ENCODE peak calls at places on chromosome 4, in five cellular contexts. P is left lung, Y is right lobe of liver, R is AG10803, F is tibial nerve. G is an unnamed sample.

GRCh38 chr4:14446311-14446710 is 556.0 kb upstream of the CPEB2 start:
- DNase-seq in Y (no peak), F (no peak), R (no peak), P (no peak), G (peak; percentile 61)

GRCh38 chr4:128061566-128062536 is 739 bp downstream of the LARP1B start:
- DNase-seq in P (peak; percentile 67), F (peak; percentile 22), R (peak; percentile 25), Y (peak; percentile 81), G (peak; percentile 42)

GRCh38 chr4:23932935-23933334 is 43.1 kb upstream of the PPARGC1A start:
- DNase-seq in F (no peak), P (no peak), Y (no peak), R (peak; percentile 62), G (peak; percentile 69)

GRCh38 chr4:76195326-76195725 is 18.3 kb downstream of the SCARB2 start:
- DNase-seq in R (no peak), Y (no peak), P (no peak), F (no peak), G (peak; percentile 53)

GRCh38 chr4:81470456-81471327 is 1.0 kb downstream of the RASGEF1B start:
- DNase-seq in R (no peak), Y (peak; percentile 71), P (peak; percentile 83), F (peak; percentile 29), G (no peak)

GRCh38 chr4:140296335-140296753 is 77.1 kb upstream of the SCOC start:
- DNase-seq in F (peak; percentile 77), Y (no peak), R (peak; percentile 97), P (no peak), G (peak; percentile 78)

GRCh38 chr4:48706741-48707140 is 73.3 kb downstream of the FRYL start:
- DNase-seq in Y (no peak), P (no peak), F (no peak), R (no peak), G (no peak)

GRCh38 chr4:17189322-17189721 is 290.9 kb upstream of the LDB2 start:
- DNase-seq in Y (no peak), R (peak; percentile 82), P (no peak), F (no peak), G (peak; percentile 76)

GRCh38 chr4:2059034-2059725 is at the start of gene NAT8L:
- DNase-seq in R (no peak), F (no peak), Y (peak; percentile 43), P (no peak), G (no peak)

GRCh38 chr4:88967883-88968316 is 89.1 kb downstream of the FAM13A start:
- DNase-seq in Y (no peak), P (no peak), R (no peak), F (no peak), G (no peak)

GRCh38 chr4:164138521-164138920 is 615.4 kb upstream of the SMIM31 start:
- DNase-seq in R (no peak), Y (no peak), F (no peak), P (no peak), G (no peak)

GRCh38 chr4:136900706-136901105 is 631.6 kb downstream of the PCDH18 start:
- DNase-seq in R (no peak), Y (no peak), P (no peak), F (no peak), G (no peak)

GRCh38 chr4:148270600-148270999 is 171.6 kb downstream of the NR3C2 start:
- DNase-seq in R (no peak), Y (no peak), P (no peak), F (no peak), G (no peak)

GRCh38 chr4:139909036-139909435 is 243.4 kb downstream of the MGST2 start:
- DNase-seq in P (no peak), Y (no peak), R (no peak), F (no peak), G (no peak)

GRCh38 chr4:152590179-152591031 is 54.5 kb upstream of the FBXW7 start:
- DNase-seq in P (no peak), R (peak; percentile 96), Y (no peak), F (no peak), G (peak; percentile 90)

GRCh38 chr4:55396305-55397023 is 707 bp downstream of the TMEM165 start:
- DNase-seq in R (peak; percentile 71), P (peak; percentile 66), Y (peak; percentile 75), F (no peak), G (peak; percentile 48)

GRCh38 chr4:78634011-78634664 is 82.6 kb downstream of the ANXA3 start:
- DNase-seq in R (peak; percentile 67), P (no peak), F (peak; percentile 23), Y (no peak), G (no peak)

GRCh38 chr4:157048248-157048647 is 27.7 kb upstream of the GLRB start:
- DNase-seq in F (peak; percentile 27), Y (no peak), P (no peak), R (peak; percentile 94), G (peak; percentile 11)

GRCh38 chr4:114132830-114133229 is 153.4 kb upstream of the ARSJ start:
- DNase-seq in P (no peak), F (no peak), Y (no peak), R (no peak), G (no peak)
- TF ChIP-seq CTCF in P (no peak), F (no peak), Y (no peak), R (peak; percentile 23), G (peak; percentile 28)

DNA sequence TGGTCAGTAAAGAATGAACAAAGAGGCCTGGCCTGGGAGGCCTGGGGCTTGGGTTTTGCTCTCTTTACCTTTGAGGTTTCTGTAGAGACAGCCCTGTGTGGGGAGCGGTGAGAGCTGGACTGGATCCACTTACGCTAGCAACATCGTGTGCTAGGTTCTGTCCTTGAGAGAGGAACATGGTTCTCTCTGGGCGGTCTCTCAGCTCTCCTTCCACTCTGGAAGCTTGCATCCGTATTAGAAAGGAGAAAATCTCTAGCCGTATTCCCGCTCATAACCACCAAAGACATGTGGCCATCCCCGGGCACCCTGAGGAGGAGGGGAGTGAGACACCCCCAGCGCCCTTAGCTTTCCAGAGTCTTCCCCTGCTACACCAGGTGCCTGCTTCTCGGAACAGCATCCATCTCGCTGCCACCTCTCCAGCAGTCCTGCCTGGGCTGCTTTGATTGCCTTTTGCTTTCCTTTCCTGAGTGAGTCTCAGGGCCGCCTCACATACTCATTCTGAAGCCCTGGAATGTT is 1.3 kb downstream of the TADA2B start:
- DNase-seq in R (no peak), P (no peak), Y (no peak), F (no peak), G (no peak)
- H3K4me3 ChIP-seq in R (peak overlapping the region; percentile 90), P (peak overlapping the region; percentile 77), Y (peak overlapping the region; percentile 95), F (peak overlapping the region; percentile 99), G (peak overlapping the region; percentile 83)

GRCh38 chr4:25172964-25173917 is 13.0 kb upstream of the SEPSECS start:
- DNase-seq in Y (no peak), R (peak; percentile 99), P (no peak), F (no peak), G (peak; percentile 98)
- TF ChIP-seq CTCF in Y (peak; percentile 6), R (peak; percentile 23), P (no peak), F (no peak), G (no peak)

DNA sequence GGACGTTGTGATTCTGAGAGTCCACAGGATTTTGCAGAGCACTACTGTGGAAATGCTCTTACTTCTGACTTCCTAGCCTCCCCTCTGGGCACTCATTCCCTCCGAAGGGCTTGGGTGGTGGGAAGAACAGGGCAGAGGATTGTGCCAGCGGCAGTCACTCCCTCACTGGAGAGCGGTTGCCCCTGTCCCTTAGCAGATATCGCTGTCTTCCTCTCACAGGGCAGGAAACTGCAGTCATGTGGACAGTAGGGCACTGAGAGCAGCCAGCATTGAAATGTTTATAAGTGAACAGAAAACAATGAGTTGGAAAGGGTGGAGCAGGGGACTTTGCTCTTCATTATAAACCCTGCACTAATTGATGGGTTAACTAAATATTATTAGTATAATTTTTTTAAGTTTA is 24.7 kb upstream of the SGMS2 start:
- DNase-seq in P (no peak), Y (no peak), R (no peak), F (no peak), G (no peak)
- H3K4me3 ChIP-seq in P (no peak overlapping the region), Y (peak overlapping the region; percentile 24), R (no peak overlapping the region), F (no peak overlapping the region), G (no peak overlapping the region)

GRCh38 chr4:74968456-74969164 is 35.7 kb downstream of the PARM1 start:
- DNase-seq in R (no peak), F (no peak), Y (no peak), P (no peak), G (no peak)

GRCh38 chr4:74967324-74967723 is 34.4 kb downstream of the PARM1 start:
- DNase-seq in R (no peak), F (no peak), P (peak; percentile 47), Y (no peak), G (no peak)

GRCh38 chr4:74975082-74975481 is 42.2 kb downstream of the PARM1 start:
- DNase-seq in F (no peak), R (no peak), P (no peak), Y (no peak), G (no peak)

GRCh38 chr4:74970577-74970976 is 37.7 kb downstream of the PARM1 start:
- DNase-seq in Y (no peak), P (no peak), R (no peak), F (no peak), G (no peak)

GRCh38 chr4:74969507-74970474 is 36.9 kb downstream of the PARM1 start:
- DNase-seq in Y (no peak), P (no peak), F (no peak), R (no peak), G (no peak)
- TF ChIP-seq CTCF in Y (no peak), P (no peak), F (no peak), R (no peak), G (no peak)

GRCh38 chr4:145870155-145871020 is 68.2 kb downstream of the ZNF827 start:
- DNase-seq in F (no peak), P (no peak), R (no peak), Y (no peak), G (no peak)
- H3K4me3 ChIP-seq in F (no peak overlapping the region), P (no peak overlapping the region), R (no peak overlapping the region), Y (no peak overlapping the region), G (no peak overlapping the region)

GRCh38 chr4:184282251-184282713 is 64.6 kb upstream of the ENPP6 start:
- DNase-seq in F (no peak), R (no peak), Y (peak; percentile 67), P (no peak), G (no peak)
- TF ChIP-seq CTCF in F (no peak), R (no peak), Y (peak; percentile 35), P (no peak), G (no peak)

DNA sequence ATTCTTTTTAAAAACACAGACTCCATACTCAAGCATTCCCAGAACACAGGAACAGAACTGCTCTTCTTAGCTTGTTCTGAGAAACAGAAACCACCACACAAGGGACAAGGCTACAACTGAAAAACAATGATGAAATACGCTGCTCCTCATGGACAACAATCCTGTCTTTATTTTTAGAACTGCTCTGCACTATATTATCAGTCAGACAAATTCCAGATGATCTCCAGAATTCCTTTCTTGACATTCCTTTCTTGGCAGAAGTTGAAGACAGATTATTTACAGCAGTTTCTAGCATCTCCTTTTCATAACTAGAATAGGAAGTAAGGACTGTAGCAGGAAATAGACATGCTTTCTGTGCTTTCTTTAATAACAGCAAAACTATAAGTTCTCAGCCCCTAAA is 36.1 kb downstream of the ANTXR2 start:
- DNase-seq in P (no peak), F (no peak), Y (no peak), R (peak; percentile 91), G (peak; percentile 66)
- H3K4me3 ChIP-seq in P (no peak overlapping the region), F (peak overlapping the region; percentile 11), Y (no peak overlapping the region), R (peak overlapping the region; percentile 36), G (no peak overlapping the region)

G was measured in astrocyte of the spinal cord.